ENCODE peak calls at places on chromosomes 6 and 20, in eight cellular contexts. C is T-helper 1 cell; J is foreskin keratinocyte; N is cerebellum; L is NCI-H2081; K is left colon; E is central memory CD4-positive, alpha-beta T cell; W is stimulated activated CD4-positive, alpha-beta T cell treated with anti-CD3 and anti-CD28 coated beads, Interleukin-4, amount 100 ng/mL, for 48 hours. D is an unnamed sample.

GRCh38 chr6:169345198-169345597 is 91.6 kb upstream of the THBS2 start:
- DNase-seq in C (no peak), J (no peak), N (no peak), L (no peak), K (no peak), E (no peak), W (no peak), D (no peak)

GRCh38 chr20:17653835-17654648 is 28.0 kb downstream of the RRBP1 start:
- DNase-seq in C (no peak), J (no peak), N (no peak), L (no peak), K (no peak), E (no peak), W (no peak), D (no peak)

GRCh38 chr6:157323114-157323923 is at the start of gene TMEM242:
- DNase-seq in C (peak; percentile 92), J (peak; percentile 92), N (peak; percentile 80), L (no peak), K (peak; percentile 92), E (peak; percentile 76), W (peak; percentile 85), D (peak; percentile 91)

GRCh38 chr6:130575971-130576370 is 210.2 kb downstream of the TMEM200A start:
- DNase-seq in C (peak; percentile 92), J (no peak), N (no peak), L (no peak), K (peak; percentile 4), E (peak; percentile 74), W (peak; percentile 17), D (no peak)

GRCh38 chr20:8509809-8510208 is 377.7 kb downstream of the PLCB1 start:
- DNase-seq in C (no peak), J (no peak), N (no peak), L (no peak), K (no peak), E (no peak), W (no peak), D (peak; percentile 29)

GRCh38 chr6:4313044-4313686 is 177.8 kb upstream of the ECI2 start:
- DNase-seq in C (no peak), J (peak; percentile 97), N (no peak), L (no peak), K (peak; percentile 60), E (no peak), W (no peak), D (peak; percentile 95)

GRCh38 chr6:105985098-105985815 is 100.9 kb upstream of the PRDM1 start:
- DNase-seq in C (no peak), J (peak; percentile 48), N (no peak), L (no peak), K (peak; percentile 51), E (no peak), W (no peak), D (no peak)

GRCh38 chr20:24617080-24617432 is 147.6 kb downstream of the SYNDIG1 start:
- DNase-seq in C (no peak), J (no peak), N (no peak), L (no peak), K (no peak), E (no peak), W (no peak), D (no peak)

GRCh38 chr20:9075264-9076095 is 6.6 kb downstream of the PLCB4 start:
- DNase-seq in C (no peak), J (no peak), N (no peak), L (peak; percentile 48), K (no peak), E (no peak), W (no peak), D (no peak)

GRCh38 chr6:168116446-168116974 is 37.5 kb upstream of the FRMD1 start:
- DNase-seq in C (no peak), J (no peak), N (no peak), L (no peak), K (no peak), E (no peak), W (no peak), D (no peak)

GRCh38 chr20:35842361-35842760 is 70.5 kb downstream of the PHF20 start:
- DNase-seq in C (no peak), J (no peak), N (no peak), L (no peak), K (no peak), E (no peak), W (no peak), D (no peak)

GRCh38 chr20:18856873-18857272 is 43.3 kb downstream of the SCP2D1 start:
- DNase-seq in C (no peak), J (no peak), N (no peak), L (no peak), K (no peak), E (no peak), W (no peak), D (no peak)

GRCh38 chr20:22833851-22834250 is 201.3 kb upstream of the SSTR4 start:
- DNase-seq in C (no peak), J (no peak), N (no peak), L (no peak), K (no peak), E (no peak), W (no peak), D (no peak)

GRCh38 chr6:170068496-170068895 is 222.4 kb downstream of the DLL1 start:
- DNase-seq in C (no peak), J (no peak), N (no peak), L (no peak), K (peak; percentile 1), E (no peak), W (no peak), D (no peak)

GRCh38 chr6:25835442-25836283 is 3.8 kb upstream of the SLC17A1 start:
- DNase-seq in C (no peak), J (no peak), N (no peak), L (no peak), K (no peak), E (no peak), W (no peak), D (no peak)

GRCh38 chr6:138724015-138724414 is 49.6 kb upstream of the CCDC28A start:
- DNase-seq in C (no peak), J (no peak), N (no peak), L (no peak), K (peak; percentile 8), E (no peak), W (no peak), D (peak; percentile 56)

GRCh38 chr20:11155156-11155805 is 481.5 kb upstream of the JAG1 start:
- DNase-seq in C (no peak), J (no peak), N (no peak), L (no peak), K (no peak), E (no peak), W (no peak), D (no peak)

GRCh38 chr20:61159940-61160688 is 91.9 kb upstream of the CDH4 start:
- DNase-seq in C (no peak), J (no peak), N (no peak), L (no peak), K (no peak), E (no peak), W (no peak), D (no peak)

GRCh38 chr20:37185681-37186080 is 6.3 kb upstream of the MROH8 start:
- DNase-seq in C (no peak), J (no peak), N (no peak), L (no peak), K (no peak), E (no peak), W (no peak), D (no peak)